ENCODE peak calls at places on chromosomes 13 and 19, in eight cellular contexts. Y, B, C, H, J, V, E and X are unnamed samples.

GRCh38 chr19:2166741-2167738 is 3.3 kb downstream of the DOT1L start:
- DNase-seq in B (peak; percentile 92), C (peak; percentile 88), V (peak; percentile 86), Y (peak; percentile 8), H (peak; percentile 85), J (no peak), E (no peak), X (no peak)

GRCh38 chr13:20825476-20825875 is 51.7 kb upstream of the EEF1AKMT1 start:
- DNase-seq in E (no peak), B (peak; percentile 27), H (no peak), C (no peak), Y (no peak), J (no peak), V (no peak), X (peak; percentile 4)

GRCh38 chr19:1279782-1280341 is 4.5 kb downstream of the FAM174C start:
- DNase-seq in Y (peak; percentile 66), V (peak; percentile 79), B (peak; percentile 82), J (peak; percentile 69), E (peak; percentile 87), H (peak; percentile 80), C (peak; percentile 81), X (peak; percentile 83)

GRCh38 chr19:49515767-49516166 is 3.3 kb downstream of the FCGRT start:
- DNase-seq in V (no peak), H (no peak), Y (no peak), C (no peak), E (no peak), B (no peak), J (no peak), X (no peak)

GRCh38 chr13:49308104-49308875 is 60.6 kb downstream of the CDADC1 start:
- DNase-seq in V (peak; percentile 68), B (peak; percentile 85), C (peak; percentile 72), Y (no peak), J (no peak), E (no peak), H (peak; percentile 74), X (no peak)

GRCh38 chr13:111429064-111429558 is 108.7 kb downstream of the TEX29 start:
- DNase-seq in V (no peak), E (peak; percentile 56), Y (peak; percentile 4), B (peak; percentile 54), J (no peak), C (peak; percentile 52), H (peak; percentile 17), X (peak; percentile 48)

GRCh38 chr13:74596691-74597090 is 462.5 kb upstream of the KLF12 start:
- DNase-seq in V (no peak), E (no peak), J (no peak), Y (no peak), B (no peak), C (no peak), H (no peak), X (no peak)

GRCh38 chr19:14408641-14409120 is 10.5 kb downstream of the DDX39A start:
- DNase-seq in C (no peak), Y (no peak), E (no peak), B (peak; percentile 61), H (no peak), V (no peak), J (peak; percentile 15), X (no peak)

GRCh38 chr19:30448386-30449130 is 76.4 kb downstream of the ZNF536 start:
- DNase-seq in E (no peak), H (no peak), V (no peak), C (no peak), J (no peak), B (peak; percentile 5), Y (no peak), X (peak; percentile 14)

GRCh38 chr19:55289117-55289796 is 5.5 kb downstream of the BRSK1 start:
- DNase-seq in B (peak; percentile 37), E (peak; percentile 48), H (no peak), C (no peak), V (no peak), Y (no peak), J (no peak), X (no peak)

GRCh38 chr13:27427663-27428062 is 3.2 kb downstream of the GTF3A start:
- DNase-seq in J (no peak), Y (no peak), H (no peak), C (no peak), B (no peak), E (no peak), V (no peak), X (no peak)

GRCh38 chr19:53908933-53909415 is at the start of gene CACNG7:
- DNase-seq in H (no peak), C (no peak), Y (no peak), B (no peak), E (no peak), V (no peak), J (no peak), X (no peak)

GRCh38 chr13:73745190-73745589 is 389.0 kb downstream of the KLF12 start:
- DNase-seq in H (no peak), C (no peak), V (no peak), B (no peak), E (no peak), Y (no peak), J (no peak), X (no peak)

GRCh38 chr13:22210134-22210930 is 539.5 kb downstream of the FGF9 start:
- DNase-seq in H (no peak), C (no peak), B (no peak), V (no peak), E (no peak), Y (no peak), J (no peak), X (no peak)

GRCh38 chr13:52862358-52863206 is 14.1 kb upstream of the PCDH8 start:
- DNase-seq in J (no peak), V (no peak), B (peak; percentile 6), E (peak; percentile 34), C (no peak), Y (no peak), H (no peak), X (no peak)

DNA sequence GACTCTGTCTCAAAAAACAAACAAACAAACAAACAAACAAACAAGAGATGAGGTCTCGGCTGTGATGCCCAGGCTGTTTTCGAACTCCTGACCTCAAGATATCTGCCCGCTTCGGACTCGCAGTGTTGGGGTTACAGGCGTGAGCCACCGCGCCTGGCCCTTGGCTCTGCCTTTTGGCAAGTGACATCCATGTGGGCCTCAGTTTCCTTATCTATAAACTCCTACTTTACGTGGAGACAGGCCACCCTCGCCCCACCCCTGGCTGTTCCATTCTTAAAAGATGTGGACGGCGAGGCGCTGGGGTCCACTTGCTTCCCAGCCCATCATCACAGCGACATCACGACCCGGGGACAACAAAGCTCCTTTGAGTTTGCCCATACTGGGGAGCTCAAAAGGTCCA is 1.7 kb downstream of the TSSK6 start:
- DNase-seq in J (no peak), V (no peak), H (no peak), Y (no peak), B (no peak), C (no peak), E (no peak), X (no peak)
- H3K27ac ChIP-seq in J (no peak overlapping the region), V (no peak overlapping the region), H (no peak overlapping the region), Y (no peak overlapping the region), B (no peak overlapping the region), C (no peak overlapping the region), E (no peak overlapping the region), X (no peak overlapping the region)

DNA sequence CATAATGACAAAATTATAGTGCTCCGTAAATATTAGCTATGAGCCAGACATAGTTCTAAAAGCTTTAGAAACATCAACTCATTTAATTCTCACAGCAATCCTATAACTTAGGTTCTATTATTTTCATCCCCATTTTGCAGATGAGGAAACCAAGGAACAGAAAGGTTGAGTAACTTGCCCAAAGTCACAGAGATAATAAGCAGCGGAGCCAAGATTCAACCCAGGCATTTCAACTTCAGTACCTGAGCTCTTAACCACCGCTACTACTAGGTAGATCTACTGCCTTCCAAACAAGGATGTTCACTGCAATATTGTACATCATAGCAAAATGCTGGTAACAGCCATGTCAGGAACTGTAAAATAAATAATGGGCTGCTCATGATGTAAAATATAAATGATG is 39.9 kb downstream of the ELF1 start:
- DNase-seq in H (no peak), Y (no peak), E (no peak), C (no peak), B (no peak), J (no peak), V (no peak), X (no peak)
- H3K4me3 ChIP-seq in H (peak overlapping the region; percentile 52), Y (no peak overlapping the region), E (peak overlapping the region; percentile 50), C (no peak overlapping the region), B (no peak overlapping the region), J (peak overlapping the region; percentile 81), V (no peak overlapping the region), X (no peak overlapping the region)

DNA sequence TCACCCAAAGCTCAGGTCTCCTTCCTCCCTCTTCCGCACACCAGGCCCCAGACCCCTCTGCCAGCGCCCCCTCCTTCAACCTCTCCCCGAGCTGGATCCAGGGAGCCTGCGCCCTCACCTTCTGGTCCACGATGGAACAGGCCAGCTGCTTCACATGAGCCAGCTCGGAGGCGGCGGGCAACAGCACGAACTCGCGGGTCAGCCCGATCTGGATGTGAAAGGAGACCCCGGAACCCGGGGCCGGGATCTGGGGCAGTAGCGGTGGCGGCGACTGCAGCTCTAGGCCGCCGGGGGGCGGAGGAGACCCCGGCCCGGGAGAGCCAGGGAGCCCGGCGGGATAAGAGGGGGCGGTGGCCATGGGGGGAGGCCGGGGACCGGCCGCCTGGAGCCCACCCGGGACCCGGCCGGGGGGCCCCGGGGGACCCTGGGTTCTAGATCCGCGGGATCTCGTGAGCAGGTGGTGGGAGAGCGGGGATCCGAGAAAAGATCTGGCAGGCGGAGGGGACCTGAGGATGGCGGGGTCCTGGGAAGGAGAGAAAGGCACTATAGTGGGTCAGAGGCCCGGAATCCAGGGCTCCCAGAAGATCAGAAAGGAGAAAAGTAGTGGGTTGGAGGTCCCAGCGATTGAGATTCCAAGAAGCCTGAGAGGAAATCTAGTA is 772 bp downstream of the PRKD2 start:
- DNase-seq in J (no peak), C (no peak), E (no peak), Y (no peak), V (no peak), B (peak; percentile 71), H (no peak), X (no peak)
- H3K27ac ChIP-seq in J (peak overlapping the region; percentile 92), C (peak overlapping the region; percentile 78), E (peak overlapping the region; percentile 80), Y (peak overlapping the region; percentile 82), V (peak overlapping the region; percentile 91), B (no peak overlapping the region), H (peak overlapping the region; percentile 95), X (peak overlapping the region; percentile 7)

GRCh38 chr19:47610546-47610894 is 1.6 kb downstream of the BICRA start:
- DNase-seq in C (no peak), E (no peak), B (peak; percentile 11), V (no peak), H (no peak), Y (no peak), J (no peak), X (no peak)
- H3K4me3 ChIP-seq in C (peak overlapping the region; percentile 84), E (peak overlapping the region; percentile 96), B (peak overlapping the region; percentile 96), V (peak overlapping the region; percentile 96), H (peak overlapping the region; percentile 96), Y (peak overlapping the region; percentile 95), J (peak overlapping the region; percentile 16), X (peak overlapping the region; percentile 89)